ENCODE peak calls at places on chromosome 5, in four cellular contexts. W is adrenal gland, E is NB4, U is Peyer's patch. K is an unnamed sample.
A peak's percentile ranks its signal among the peaks of the same experiment; 100 is the strongest.

GRCh38 chr5:115190388-115190787 is 20.7 kb upstream of the TRIM36 start:
- DNase-seq in U (no peak), E (no peak), W (no peak), K (no peak)

GRCh38 chr5:10233505-10233904 is 16.2 kb downstream of the ATPSCKMT start:
- DNase-seq in U (no peak), W (peak; percentile 31), E (peak; percentile 26), K (no peak)

GRCh38 chr5:148830220-148830619 is 3.8 kb downstream of the ADRB2 start:
- DNase-seq in E (no peak), U (no peak), W (no peak), K (peak; percentile 51)

GRCh38 chr5:83407931-83408330 is 63.6 kb upstream of the VCAN start:
- DNase-seq in W (no peak), U (no peak), E (no peak), K (no peak)

GRCh38 chr5:83348281-83348780 is 123.2 kb upstream of the VCAN start:
- DNase-seq in E (no peak), U (no peak), W (no peak), K (no peak)

GRCh38 chr5:16774806-16775205 is 158.0 kb upstream of the RETREG1 start:
- DNase-seq in W (no peak), U (no peak), E (no peak), K (no peak)

GRCh38 chr5:20556364-20556763 is 568.4 kb upstream of the CDH18 start:
- DNase-seq in W (no peak), E (no peak), U (no peak), K (no peak)

GRCh38 chr5:145847499-145848497 is 12.7 kb upstream of the PRELID2 start:
- DNase-seq in E (no peak), W (no peak), U (no peak), K (no peak)

GRCh38 chr5:64666058-64666457 is 24.2 kb upstream of the SHISAL2B start:
- DNase-seq in W (no peak), E (no peak), U (no peak), K (no peak)

GRCh38 chr5:39452846-39453245 is 28.1 kb upstream of the DAB2 start:
- DNase-seq in E (no peak), W (no peak), U (no peak), K (no peak)

GRCh38 chr5:108212775-108213346 is 169.0 kb downstream of the FBXL17 start:
- DNase-seq in U (no peak), E (no peak), W (no peak), K (no peak)

GRCh38 chr5:72153551-72153950 is 46.3 kb downstream of the MAP1B start:
- DNase-seq in U (no peak), W (no peak), E (no peak), K (no peak)

GRCh38 chr5:100746730-100747129 is 156.4 kb downstream of the ST8SIA4 start:
- DNase-seq in W (no peak), E (peak; percentile 78), U (no peak), K (no peak)

GRCh38 chr5:56515011-56515410 is 281.9 kb upstream of the ANKRD55 start:
- DNase-seq in U (no peak), W (no peak), E (no peak), K (no peak)

GRCh38 chr5:146079695-146080361 is 25.5 kb downstream of the PLAC8L1 start:
- DNase-seq in W (no peak), U (no peak), E (peak; percentile 66), K (no peak)

GRCh38 chr5:91126888-91127287 is 256.2 kb downstream of the ARRDC3 start:
- DNase-seq in W (no peak), U (no peak), E (no peak), K (no peak)

GRCh38 chr5:174720066-174720611 is 4.2 kb upstream of the MSX2 start:
- DNase-seq in U (no peak), W (no peak), E (no peak), K (no peak)

GRCh38 chr5:145562931-145563330 is 272.2 kb downstream of the PRELID2 start:
- DNase-seq in E (no peak), W (no peak), U (no peak), K (no peak)

GRCh38 chr5:160118349-160119141 is 705 bp downstream of the PWWP2A start:
- DNase-seq in E (peak; percentile 64), W (peak; percentile 58), U (peak; percentile 82), K (peak; percentile 77)

GRCh38 chr5:61000887-61001286 is 55.9 kb downstream of the NDUFAF2 start:
- DNase-seq in U (no peak), E (no peak), W (no peak), K (no peak)

GRCh38 chr5:176541338-176542134 is 4.3 kb upstream of the RNF44 start:
- DNase-seq in U (peak; percentile 95), W (peak; percentile 43), E (peak; percentile 85), K (no peak)

GRCh38 chr5:73454379-73455036 is 5.9 kb upstream of the FOXD1 start:
- DNase-seq in W (no peak), U (peak; percentile 77), E (peak; percentile 44), K (no peak)

GRCh38 chr5:71769265-71769664 is 50.2 kb downstream of the CARTPT start:
- DNase-seq in E (no peak), U (no peak), W (no peak), K (no peak)

GRCh38 chr5:141753971-141754713 is 72.1 kb upstream of the ARAP3 start:
- DNase-seq in E (peak; percentile 53), W (peak; percentile 21), U (no peak), K (no peak)

GRCh38 chr5:127203818-127204217 is 86.8 kb upstream of the MEGF10 start:
- DNase-seq in E (peak; percentile 59), U (no peak), W (no peak), K (no peak)

GRCh38 chr5:131322926-131323325 is 59.1 kb downstream of the CDC42SE2 start:
- DNase-seq in W (no peak), U (no peak), E (no peak), K (no peak)

GRCh38 chr5:142896325-142897007 is 126.3 kb downstream of the ARHGAP26 start:
- DNase-seq in U (no peak), W (no peak), E (no peak), K (no peak)

GRCh38 chr5:135569755-135570452 is 8.9 kb downstream of the CXCL14 start:
- DNase-seq in U (peak; percentile 50), W (peak; percentile 38), E (peak; percentile 64), K (no peak)

GRCh38 chr5:146890073-146890472 is 11.5 kb upstream of the PPP2R2B start:
- DNase-seq in U (no peak), W (no peak), E (peak; percentile 34), K (no peak)

GRCh38 chr5:15821506-15821905 is 321.5 kb downstream of the FBXL7 start:
- DNase-seq in W (no peak), U (no peak), E (no peak), K (no peak)

GRCh38 chr5:34582364-34582763 is 73.8 kb upstream of the RAI14 start:
- DNase-seq in E (no peak), U (no peak), W (no peak), K (no peak)

GRCh38 chr5:93990504-93991085 is 249.2 kb upstream of the POU5F2 start:
- DNase-seq in W (peak; percentile 17), U (no peak), E (peak; percentile 1), K (no peak)

GRCh38 chr5:171577940-171578856 is 158.8 kb downstream of the FGF18 start:
- DNase-seq in E (no peak), W (peak; percentile 36), U (no peak), K (no peak)

GRCh38 chr5:66987949-66988838 is 208.4 kb downstream of the CD180 start:
- DNase-seq in U (no peak), W (no peak), E (peak; percentile 18), K (no peak)
- H3K4me3 ChIP-seq in U (no peak overlapping the region), W (no peak overlapping the region), E (no peak overlapping the region), K (no peak overlapping the region)

DNA sequence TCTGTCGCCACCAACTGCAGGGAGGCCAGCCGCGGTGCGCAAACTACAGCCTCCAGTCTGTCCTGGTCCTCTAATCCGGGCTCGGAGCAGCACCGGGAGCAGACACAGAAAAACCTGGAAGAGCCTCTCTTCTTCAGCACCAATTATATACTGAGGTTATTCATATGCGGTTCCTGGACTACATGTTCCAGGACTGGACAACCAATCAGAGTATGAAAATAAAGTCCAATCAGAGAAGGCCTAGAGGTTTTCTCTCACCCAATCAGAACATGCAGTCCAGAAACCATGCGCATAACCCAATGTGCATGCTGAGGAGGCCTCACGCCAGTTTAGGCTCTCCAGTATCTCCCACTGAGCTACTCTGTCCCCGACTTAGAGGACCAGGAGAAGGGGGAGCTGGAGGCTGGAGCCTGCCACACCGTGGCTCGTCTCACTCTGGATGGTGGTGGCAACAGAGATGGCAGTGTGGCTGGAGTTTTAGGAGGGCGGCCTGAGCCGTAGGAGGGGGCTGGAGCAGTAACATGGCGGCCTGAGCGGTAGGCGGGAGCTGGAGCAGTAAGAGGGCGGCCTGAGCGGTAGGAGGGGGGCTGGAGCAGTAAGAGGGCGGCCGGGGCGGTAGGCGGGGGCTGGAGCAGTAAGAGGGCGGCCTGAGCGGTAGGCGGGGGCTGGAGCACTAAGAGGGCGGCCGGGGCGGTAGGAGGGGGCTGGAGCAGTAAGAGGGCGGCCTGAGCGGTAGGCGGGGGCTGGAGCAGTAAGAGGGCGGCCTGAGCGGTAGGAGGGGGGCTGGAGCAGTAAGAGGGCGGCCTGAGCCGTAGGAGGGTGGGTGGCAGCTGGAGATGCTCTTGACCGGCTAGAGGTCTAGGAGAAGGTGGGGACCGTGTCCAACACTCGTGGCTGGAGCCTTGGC is 20.4 kb upstream of the TRIM52 start:
- DNase-seq in U (no peak), W (no peak), E (no peak), K (no peak)
- TF ChIP-seq POLR2A in U (no peak), W (no peak), E (no peak), K (no peak)

DNA sequence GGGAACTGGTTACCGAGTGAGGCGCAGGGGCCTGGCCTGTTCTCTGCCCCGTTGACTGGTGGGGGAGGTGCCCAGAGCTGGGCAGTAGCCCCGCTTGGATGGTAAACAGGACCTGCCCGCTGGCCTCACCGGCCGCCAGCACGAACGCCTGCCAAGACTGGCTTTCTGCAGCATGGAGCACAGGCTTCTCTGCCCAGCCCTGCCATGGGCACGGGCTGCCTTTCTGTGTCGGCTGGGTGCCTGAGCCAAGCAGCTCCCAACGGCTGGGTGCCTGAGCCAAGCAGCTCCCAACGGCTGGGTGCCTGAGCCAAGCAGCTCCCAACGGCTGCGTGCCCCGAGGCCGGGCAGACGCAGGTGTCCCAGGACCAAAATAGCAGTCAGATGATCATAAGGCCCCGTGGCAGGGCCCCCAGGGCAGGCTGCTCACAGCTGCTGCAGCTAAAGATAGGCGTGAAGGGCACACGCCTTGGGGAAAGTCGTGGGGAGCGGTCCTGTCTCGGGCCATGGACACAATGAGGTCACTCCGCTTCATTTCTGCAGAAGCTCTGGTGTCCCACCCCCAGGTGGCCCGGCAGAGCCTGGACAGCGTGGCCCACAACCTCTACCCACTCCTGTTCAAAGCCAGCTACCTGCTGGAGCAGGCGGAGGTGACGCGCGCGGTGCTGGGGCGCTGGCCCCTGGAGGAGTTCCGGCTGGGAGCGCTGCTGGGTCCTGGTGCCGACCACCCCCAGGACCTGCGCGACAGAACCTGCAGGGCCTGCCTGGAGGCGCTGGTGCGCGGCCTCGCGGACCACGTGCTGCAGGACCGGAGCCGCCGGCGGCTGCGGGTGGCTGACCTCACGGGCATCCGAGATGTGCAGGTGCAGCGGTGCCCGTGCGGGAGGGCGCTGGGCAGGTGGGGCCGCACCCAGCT is at the start of gene LRRC14B:
- DNase-seq in U (peak; percentile 53), E (no peak), W (no peak), K (peak; percentile 85)
- H3K4me3 ChIP-seq in U (no peak within 1 kb of the TSS), E (no peak within 1 kb of the TSS), W (no peak within 1 kb of the TSS), K (peak within 1 kb of the TSS; percentile 26)

GRCh38 chr5:95730730-95731570 is at the start of gene RHOBTB3:
- DNase-seq in U (peak; percentile 90), W (peak; percentile 98), E (peak; percentile 87), K (peak; percentile 92)
- TF ChIP-seq POLR2A in U (peak; percentile 74), W (peak; percentile 96), E (peak; percentile 62), K (no peak)

DNA sequence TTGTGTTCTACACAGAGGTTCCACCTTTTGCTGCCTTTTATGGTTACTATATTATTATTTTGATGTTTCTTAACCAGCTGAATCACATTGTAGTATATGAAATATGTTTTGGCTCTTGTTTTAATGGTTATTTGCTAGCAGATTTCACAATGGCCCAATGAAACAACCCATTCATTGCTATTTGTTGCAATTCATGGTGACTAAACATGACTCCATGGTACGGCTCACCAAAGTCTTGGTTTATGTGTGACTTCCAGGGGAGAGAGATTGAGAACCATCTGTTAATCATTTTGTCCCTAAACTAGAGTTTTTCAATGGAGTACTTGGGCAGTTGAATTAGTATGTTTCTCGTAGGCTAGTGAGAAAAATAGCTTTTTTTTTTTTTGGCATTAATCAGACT is 108.4 kb downstream of the GHR start:
- DNase-seq in E (no peak), W (no peak), U (no peak), K (no peak)
- H3K4me3 ChIP-seq in E (no peak overlapping the region), W (no peak overlapping the region), U (no peak overlapping the region), K (no peak overlapping the region)

K was measured in heart left ventricle.